ENCODE peak calls at places on chromosome 19, in five cellular contexts. C is endothelial cell of umbilical vein, G is GM12878, Q is GM23338, N is fibroblast of lung. S is an unnamed sample.

GRCh38 chr19:611506-611869 is 21.8 kb downstream of the HCN2 start:
- DNase-seq in C (no peak), Q (no peak), N (peak), G (no peak), S (no peak)

GRCh38 chr19:43524922-43525835 is 1.8 kb downstream of the ETHE1 start:
- DNase-seq in G (peak), N (peak), Q (peak), C (peak), S (peak)

GRCh38 chr19:6271251-6271650 is 8.5 kb downstream of the MLLT1 start:
- DNase-seq in Q (peak), N (peak), C (peak), G (no peak), S (no peak)

GRCh38 chr19:55369651-55370304 is 485 bp downstream of the IL11 start:
- DNase-seq in G (no peak), Q (peak), C (no peak), N (peak), S (peak)

GRCh38 chr19:44603201-44603945 is 10.0 kb upstream of the IGSF23 start:
- DNase-seq in N (peak), G (no peak), C (peak), Q (no peak), S (no peak)

GRCh38 chr19:5993516-5994406 is 15.8 kb upstream of the RANBP3 start:
- DNase-seq in Q (no peak), C (peak), G (no peak), N (peak), S (no peak)

GRCh38 chr19:54254195-54254906 is 2.7 kb downstream of the LILRB5 start:
- DNase-seq in C (no peak), G (no peak), N (no peak), Q (peak), S (no peak)

GRCh38 chr19:49338691-49339363 is 3.6 kb downstream of the CD37 start:
- DNase-seq in G (no peak), N (peak), C (peak), Q (peak), S (peak)

GRCh38 chr19:10289167-10289835 is 451 bp upstream of the ICAM5 start:
- DNase-seq in Q (peak), C (no peak), G (no peak), N (peak), S (peak)

GRCh38 chr19:41276231-41276630 is 12.1 kb downstream of the HNRNPUL1 start:
- DNase-seq in Q (no peak), C (no peak), G (no peak), N (peak), S (peak)
- TF ChIP-seq EZH2 in Q (no peak), C (no peak), G (no peak), N (no peak), S (no peak)

GRCh38 chr19:18123819-18124218 is 26.2 kb downstream of the MAST3 start:
- DNase-seq in G (no peak), N (no peak), C (no peak), Q (no peak), S (no peak)

GRCh38 chr19:18122860-18123795 is 25.6 kb downstream of the MAST3 start:
- DNase-seq in C (no peak), G (no peak), N (no peak), Q (no peak), S (no peak)

GRCh38 chr19:18121166-18121565 is 23.6 kb downstream of the MAST3 start:
- DNase-seq in C (no peak), N (no peak), Q (no peak), G (no peak), S (no peak)

GRCh38 chr19:18120127-18120526 is 22.5 kb downstream of the MAST3 start:
- DNase-seq in N (no peak), G (no peak), Q (no peak), C (no peak), S (no peak)

DNA sequence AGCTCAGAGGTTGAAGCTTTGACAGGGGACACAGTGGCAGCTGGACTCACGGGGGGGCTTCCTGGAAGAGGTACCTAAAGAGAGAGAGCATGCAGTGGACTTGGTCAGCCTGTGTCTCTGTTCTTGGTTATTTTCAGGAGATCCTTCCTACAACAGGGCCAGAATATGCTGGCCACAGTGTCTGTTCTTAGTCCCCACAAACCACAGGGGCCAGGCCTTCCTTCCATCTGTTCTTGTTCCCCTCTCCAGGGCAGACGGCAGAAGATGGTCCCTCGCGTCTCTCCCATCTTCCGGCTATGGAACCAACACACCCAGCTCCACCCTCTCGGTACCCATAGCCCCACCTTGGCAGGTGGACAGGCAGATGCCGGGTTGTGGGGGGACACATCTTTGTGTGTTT is 24.8 kb downstream of the MAST3 start:
- DNase-seq in G (no peak), Q (no peak), C (no peak), N (no peak), S (no peak)
- H3K27ac ChIP-seq in G (no peak), Q (no peak), C (no peak), N (no peak), S (no peak)

GRCh38 chr19:7842661-7843294 is 12.8 kb downstream of the EVI5L start:
- DNase-seq in C (no peak), N (no peak), Q (no peak), G (no peak), S (no peak)
- H3K4me2 ChIP-seq in C (no peak), N (no peak), Q (no peak), G (no peak), S (no peak)

GRCh38 chr19:42324655-42325307 is 654 bp upstream of the MEGF8 start:
- DNase-seq in Q (no peak), N (no peak), G (no peak), C (no peak), S (no peak)
- TF ChIP-seq EZH2 in Q (no peak), N (no peak), G (peak), C (peak), S (peak)

GRCh38 chr19:4871711-4872110 is 4.2 kb upstream of the PLIN3 start:
- DNase-seq in G (no peak), Q (no peak), N (no peak), C (no peak), S (no peak)

GRCh38 chr19:4867534-4868285 is at the start of gene PLIN3:
- DNase-seq in N (peak), C (peak), Q (peak), G (peak), S (peak)

GRCh38 chr19:4866595-4867424 is 657 bp downstream of the PLIN3 start:
- DNase-seq in G (no peak), Q (peak), N (peak), C (peak), S (peak)

GRCh38 chr19:4870025-4870700 is 2.7 kb upstream of the PLIN3 start:
- DNase-seq in Q (peak), G (no peak), C (peak), N (peak), S (peak)

GRCh38 chr19:4868286-4868834 is 893 bp upstream of the PLIN3 start:
- DNase-seq in N (no peak), Q (no peak), C (no peak), G (no peak), S (no peak)
- H3K27ac ChIP-seq in N (peak), Q (no peak), C (no peak), G (no peak), S (peak)

DNA sequence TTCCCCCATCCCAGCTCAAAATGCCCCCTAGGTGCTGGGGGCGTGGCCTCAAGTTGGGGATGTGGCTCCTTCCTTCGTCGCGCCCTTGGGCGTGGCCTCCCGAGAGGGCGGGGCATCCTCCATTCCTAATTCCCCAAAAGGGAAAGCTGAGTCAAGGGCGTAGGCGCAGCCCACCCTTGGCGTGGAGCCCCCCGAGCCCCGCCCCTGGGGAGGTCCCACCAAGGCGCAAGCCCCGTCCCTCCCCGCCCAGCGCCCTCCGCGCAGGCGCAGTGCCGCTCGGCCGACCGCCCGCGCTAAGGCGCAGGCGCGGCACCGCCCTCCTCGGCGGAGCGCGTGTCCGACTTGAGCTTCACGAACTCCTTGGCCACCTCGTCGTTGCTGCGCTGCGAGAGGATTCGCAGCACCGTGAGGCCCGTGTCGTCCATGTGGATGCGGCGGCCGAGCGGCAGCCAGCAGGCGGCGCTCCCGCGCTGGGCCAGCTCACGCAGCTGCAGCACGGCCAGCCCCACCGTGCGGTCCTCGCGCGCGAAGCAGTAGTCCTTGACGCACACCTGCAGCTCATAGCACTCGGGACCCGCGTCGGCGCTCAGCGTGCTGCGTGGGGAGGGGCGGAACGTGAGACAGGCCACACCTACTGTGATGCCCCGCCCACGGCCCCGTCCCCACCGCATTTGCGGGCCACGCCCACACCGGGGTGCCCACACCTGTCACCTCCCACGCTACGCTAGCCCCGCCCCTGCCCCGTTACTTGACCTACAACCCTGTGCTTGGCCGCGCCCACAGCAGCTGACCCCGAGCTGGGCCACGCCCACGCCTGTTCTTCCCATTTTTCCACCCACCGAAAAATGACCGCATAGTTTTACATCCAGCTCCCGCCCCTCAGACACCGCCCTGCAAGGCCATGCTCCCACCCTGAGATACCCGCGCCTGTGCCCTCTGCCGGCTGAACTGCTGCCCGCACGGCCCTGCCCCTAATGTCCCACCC is 50.6 kb downstream of the COLGALT1 start:
- DNase-seq in N (peak), C (peak), Q (peak), G (peak), S (peak)
- H3K4me2 ChIP-seq in N (peak), C (peak), Q (peak), G (peak), S (peak)

S was measured in hepatocyte.